ENCODE peak calls at places on chromosomes 4 and X, in four cellular contexts. B is hypothalamus, E is C1 segment of cervical spinal cord, T is anterior cingulate cortex. S is an unnamed sample.

GRCh38 chr4:173025131-173025530 is 143.5 kb upstream of the GALNT7 start:
- DNase-seq in B (no peak), E (no peak), T (no peak), S (peak; percentile 64)

GRCh38 chr4:144302704-144303536 is 162.4 kb upstream of the GYPA start:
- DNase-seq in B (no peak), E (no peak), T (no peak), S (no peak)

GRCh38 chrX:101210630-101211029 is 9.0 kb upstream of the DRP2 start:
- DNase-seq in B (no peak), E (no peak), T (no peak), S (no peak)

GRCh38 chrX:57821703-57822375 is 88.4 kb downstream of the ZXDA start:
- DNase-seq in B (no peak), E (no peak), T (no peak), S (peak; percentile 25)

GRCh38 chr4:121594796-121595526 is 101.8 kb downstream of the ANXA5 start:
- DNase-seq in B (no peak), E (no peak), T (no peak), S (peak; percentile 10)

GRCh38 chrX:109679820-109680219 is 53.2 kb downstream of the ACSL4 start:
- DNase-seq in B (no peak), E (no peak), T (no peak), S (peak; percentile 3)

GRCh38 chrX:80285131-80285773 is 135.0 kb upstream of the TENT5D start:
- DNase-seq in B (no peak), E (no peak), T (no peak), S (peak; percentile 6)

GRCh38 chr4:157075811-157076577 is at the start of gene GLRB:
- DNase-seq in B (no peak), E (no peak), T (peak; percentile 15), S (no peak)

GRCh38 chr4:1247811-1248261 is 1.1 kb downstream of the CTBP1 start:
- DNase-seq in B (no peak), E (no peak), T (no peak), S (peak; percentile 15)

GRCh38 chr4:153713840-153714239 is 29.8 kb downstream of the TLR2 start:
- DNase-seq in B (no peak), E (no peak), T (no peak), S (no peak)

GRCh38 chr4:140944539-140944938 is 188.4 kb upstream of the TBC1D9 start:
- DNase-seq in B (no peak), E (no peak), T (no peak), S (no peak)

GRCh38 chr4:866761-867390 is 40.9 kb upstream of the CPLX1 start:
- DNase-seq in B (no peak), E (no peak), T (no peak), S (no peak)

GRCh38 chr4:172851534-172851933 is 317.1 kb upstream of the GALNT7 start:
- DNase-seq in B (no peak), E (no peak), T (no peak), S (no peak)

GRCh38 chrX:96538104-96538725 is 146.4 kb upstream of the DIAPH2 start:
- DNase-seq in B (no peak), E (no peak), T (no peak), S (no peak)

GRCh38 chrX:13094780-13095425 is 50.5 kb upstream of the FAM9C start:
- DNase-seq in B (no peak), E (no peak), T (no peak), S (no peak)

GRCh38 chr4:122309988-122310626 is 68.7 kb upstream of the ADAD1 start:
- DNase-seq in B (no peak), E (no peak), T (no peak), S (no peak)

GRCh38 chrX:112630187-112630586 is 49.6 kb downstream of the LHFPL1 start:
- DNase-seq in B (no peak), E (no peak), T (no peak), S (no peak)

GRCh38 chr4:41375561-41375960 is 118.8 kb downstream of the UCHL1 start:
- DNase-seq in B (no peak), E (no peak), T (no peak), S (peak; percentile 38)

GRCh38 chr4:168604496-168605373 is 107.9 kb downstream of the PALLD start:
- DNase-seq in B (peak; percentile 5), E (peak; percentile 3), T (no peak), S (peak; percentile 59)

GRCh38 chr4:6951880-6952381 is 42.3 kb downstream of the TBC1D14 start:
- DNase-seq in B (no peak), E (no peak), T (no peak), S (no peak)

GRCh38 chr4:10345381-10345784 is 111.8 kb downstream of the ZNF518B start:
- DNase-seq in B (no peak), E (no peak), T (no peak), S (no peak)

GRCh38 chr4:157265281-157265680 is 44.8 kb downstream of the GRIA2 start:
- DNase-seq in B (no peak), E (no peak), T (no peak), S (no peak)

GRCh38 chr4:38500433-38500832 is 163.6 kb upstream of the KLF3 start:
- DNase-seq in B (no peak), E (no peak), T (no peak), S (no peak)

GRCh38 chr4:80173387-80173786 is 23.9 kb upstream of the PRDM8 start:
- DNase-seq in B (no peak), E (no peak), T (no peak), S (no peak)

GRCh38 chr4:98794565-98795205 is 134.2 kb downstream of the EIF4E start:
- DNase-seq in B (no peak), E (no peak), T (no peak), S (no peak)

GRCh38 chr4:36638273-36638811 is 356.9 kb downstream of the DTHD1 start:
- DNase-seq in B (no peak), E (no peak), T (no peak), S (no peak)

GRCh38 chr4:89204624-89205023 is 93.3 kb downstream of the TIGD2 start:
- DNase-seq in B (no peak), E (no peak), T (no peak), S (no peak)

GRCh38 chr4:87506974-87507701 is 22.0 kb downstream of the SPARCL1 start:
- DNase-seq in B (no peak), E (no peak), T (no peak), S (no peak)